ENCODE peak calls at places on chromosome 22, in nine cellular contexts. A is activated T-cell treated with anti-CD3 and anti-CD28 coated beads for 48 hours; Z is activated CD4-positive, CD25-positive, alpha-beta regulatory T cell treated with anti-CD3 and anti-CD28 coated beads, Interleukin-2, amount 50 U/mL, for 16 hours; G is fibroblast of gingiva; X is HS-5; Y is H4; M is stimulated activated CD4-positive, alpha-beta T cell treated with anti-CD3 and anti-CD28 coated beads, Interleukin-15, amount 100 ng/mL, for 1 hour; H is neural crest cell; S is osteocyte. T is an unnamed sample.

GRCh38 chr22:29872145-29872893 is 10.7 kb upstream of the MTMR3 start:
- DNase-seq in G (no peak), Y (no peak), X (no peak), A (no peak), H (no peak), Z (no peak), S (peak), M (no peak), T (no peak)

GRCh38 chr22:36197601-36198146 is 3.9 kb downstream of the APOL4 start:
- DNase-seq in S (no peak), A (peak), M (no peak), G (no peak), Z (no peak), X (no peak), Y (peak), H (peak), T (no peak)

GRCh38 chr22:47623056-47623739 is 860.7 kb downstream of the TBC1D22A start:
- DNase-seq in Z (no peak), A (no peak), H (no peak), S (peak), M (no peak), G (no peak), X (no peak), Y (no peak), T (no peak)

GRCh38 chr22:49372530-49373288 is 455.0 kb downstream of the BRD1 start:
- DNase-seq in A (no peak), X (no peak), M (no peak), H (no peak), Y (peak), Z (no peak), S (peak), G (no peak), T (no peak)

GRCh38 chr22:35995345-35995744 is 33.3 kb downstream of the RBFOX2 start:
- DNase-seq in G (no peak), H (no peak), A (no peak), Y (no peak), Z (no peak), M (no peak), S (no peak), X (no peak), T (peak)

GRCh38 chr22:46425011-46425410 is 89.5 kb downstream of the TRMU start:
- DNase-seq in Z (no peak), S (no peak), G (no peak), A (no peak), H (no peak), M (no peak), X (peak), Y (no peak), T (peak)

GRCh38 chr22:37026325-37026724 is 6.8 kb downstream of the MPST start:
- DNase-seq in S (no peak), G (no peak), A (no peak), X (no peak), H (no peak), Z (no peak), Y (no peak), M (no peak), T (no peak)

GRCh38 chr22:48641906-48642475 is 1185.7 kb downstream of the BRD1 start:
- DNase-seq in H (no peak), Y (no peak), G (no peak), S (no peak), A (no peak), M (no peak), X (no peak), Z (no peak), T (no peak)

GRCh38 chr22:17035246-17035645 is 27.2 kb upstream of the GAB4 start:
- DNase-seq in Z (no peak), A (no peak), M (no peak), X (no peak), S (no peak), H (no peak), G (no peak), Y (no peak), T (no peak)

GRCh38 chr22:39405346-39406085 is 5.9 kb downstream of the TAB1 start:
- DNase-seq in S (no peak), A (peak), Z (no peak), Y (no peak), X (no peak), H (no peak), G (peak), M (no peak), T (peak)

GRCh38 chr22:40797427-40797826 is 21.7 kb downstream of the SLC25A17 start:
- DNase-seq in M (no peak), S (no peak), G (no peak), A (no peak), Y (no peak), Z (no peak), H (no peak), X (no peak), T (peak)

GRCh38 chr22:42719133-42719532 is 1.5 kb downstream of the A4GALT start:
- DNase-seq in X (no peak), G (peak), Y (no peak), S (no peak), M (no peak), Z (no peak), H (no peak), A (no peak), T (peak)

GRCh38 chr22:28116261-28116673 is 197.2 kb upstream of the PITPNB start:
- DNase-seq in H (no peak), S (no peak), Y (no peak), A (no peak), X (peak), G (peak), M (no peak), Z (no peak), T (peak)

GRCh38 chr22:18078329-18079041 is 695 bp downstream of the PEX26 start:
- DNase-seq in A (peak), H (no peak), M (no peak), S (no peak), Z (no peak), Y (no peak), X (no peak), G (no peak), T (peak)

GRCh38 chr22:27730649-27731433 is 70.7 kb downstream of the MN1 start:
- DNase-seq in M (no peak), S (no peak), H (no peak), X (no peak), Y (no peak), A (no peak), G (no peak), Z (no peak), T (no peak)

GRCh38 chr22:36160499-36160942 is at the start of gene APOL3:
- DNase-seq in M (no peak), H (no peak), Y (peak), G (peak), Z (no peak), A (no peak), S (no peak), X (no peak), T (peak)

GRCh38 chr22:37661160-37661924 is 2.8 kb downstream of the PDXP start:
- DNase-seq in Y (peak), M (no peak), G (peak), H (no peak), A (no peak), Z (no peak), X (no peak), S (peak), T (peak)

GRCh38 chr22:46123694-46124382 is 26.5 kb upstream of the PPARA start:
- DNase-seq in G (no peak), X (no peak), Z (no peak), H (no peak), A (no peak), M (no peak), S (no peak), Y (no peak), T (no peak)

GRCh38 chr22:44357296-44357961 is 44.7 kb upstream of the SHISAL1 start:
- DNase-seq in A (no peak), H (no peak), S (no peak), M (no peak), X (no peak), Z (no peak), G (no peak), Y (no peak), T (no peak)

GRCh38 chr22:20550851-20551744 is 43.7 kb downstream of the MED15 start:
- DNase-seq in S (no peak), A (peak), G (peak), H (peak), X (no peak), M (no peak), Y (no peak), Z (no peak), T (peak)

GRCh38 chr22:44884562-44884961 is 125.2 kb downstream of the PHF21B start:
- DNase-seq in S (no peak), Z (no peak), Y (no peak), A (no peak), X (no peak), M (no peak), G (no peak), H (no peak), T (no peak)

GRCh38 chr22:37068859-37069258 is 17.3 kb downstream of the KCTD17 start:
- DNase-seq in Z (no peak), S (no peak), A (no peak), X (no peak), M (no peak), Y (no peak), H (no peak), G (no peak), T (no peak)

GRCh38 chr22:33018232-33018864 is 39.8 kb downstream of the SYN3 start:
- DNase-seq in H (peak), Z (no peak), X (no peak), S (peak), Y (peak), M (no peak), A (peak), G (peak), T (peak)

GRCh38 chr22:45976351-45977002 is 485 bp downstream of the WNT7B start:
- DNase-seq in X (no peak), A (no peak), H (no peak), M (no peak), Z (no peak), G (no peak), Y (no peak), S (no peak), T (no peak)

T was measured in foreskin fibroblast.